ENCODE peak calls at places on chromosome 5, in eight cellular contexts. Z is Karpas-422; O is left lung; R is hepatocyte; H is effector memory CD4-positive, alpha-beta T cell; F is AG04450; S is stomach; B is SJSA1. P is an unnamed sample.

GRCh38 chr5:61055434-61056006 is 106.7 kb downstream of the SMIM15 start:
- DNase-seq in H (no peak), B (no peak), R (peak; percentile 57), Z (peak; percentile 73), F (no peak), S (no peak), O (no peak), P (no peak)

GRCh38 chr5:122089096-122089495 is 11.0 kb upstream of the LOX start:
- DNase-seq in R (no peak), B (no peak), Z (no peak), F (no peak), S (no peak), H (no peak), O (no peak), P (no peak)

GRCh38 chr5:150636391-150637244 is 3.8 kb upstream of the SYNPO start:
- DNase-seq in F (no peak), R (peak; percentile 71), O (no peak), B (peak; percentile 92), Z (no peak), H (no peak), S (peak; percentile 86), P (peak; percentile 73)

GRCh38 chr5:75656311-75657003 is 45.2 kb downstream of the ANKDD1B start:
- DNase-seq in O (no peak), F (no peak), R (no peak), Z (no peak), B (no peak), H (no peak), S (no peak), P (no peak)

GRCh38 chr5:949815-950560 is 57.3 kb downstream of the TRIP13 start:
- DNase-seq in S (no peak), B (peak; percentile 35), F (no peak), O (no peak), H (no peak), R (no peak), Z (no peak), P (no peak)

GRCh38 chr5:149301744-149302380 is 30.2 kb downstream of the AFAP1L1 start:
- DNase-seq in O (no peak), H (no peak), F (peak; percentile 8), Z (no peak), S (no peak), B (no peak), R (no peak), P (no peak)

GRCh38 chr5:108749130-108749861 is 1.6 kb downstream of the FER start:
- DNase-seq in O (no peak), S (no peak), R (peak; percentile 84), H (no peak), F (peak; percentile 42), B (no peak), Z (peak; percentile 51), P (peak; percentile 29)

GRCh38 chr5:54146906-54147305 is 163.5 kb downstream of the ARL15 start:
- DNase-seq in B (no peak), S (no peak), Z (no peak), H (no peak), O (no peak), F (no peak), R (no peak), P (no peak)

GRCh38 chr5:123090641-123091257 is 1.7 kb downstream of the PRDM6 start:
- DNase-seq in B (no peak), Z (no peak), O (peak; percentile 61), R (no peak), H (no peak), S (no peak), F (no peak), P (no peak)

GRCh38 chr5:112123060-112123459 is 296.0 kb downstream of the EPB41L4A start:
- DNase-seq in S (no peak), B (no peak), F (no peak), R (no peak), Z (no peak), H (no peak), O (no peak), P (no peak)

GRCh38 chr5:157734466-157734865 is 3.2 kb downstream of the THG1L start:
- DNase-seq in B (no peak), Z (no peak), O (no peak), S (no peak), R (peak; percentile 14), H (no peak), F (no peak), P (no peak)

GRCh38 chr5:77337716-77338115 is 127.2 kb downstream of the PDE8B start:
- DNase-seq in R (peak; percentile 57), B (no peak), Z (no peak), O (no peak), S (no peak), H (no peak), F (no peak), P (no peak)

GRCh38 chr5:24110019-24110615 is 534.7 kb downstream of the CDH10 start:
- DNase-seq in F (no peak), Z (peak; percentile 44), S (no peak), O (no peak), R (peak; percentile 18), H (no peak), B (no peak), P (no peak)

GRCh38 chr5:73450672-73451217 is 2.2 kb upstream of the FOXD1 start:
- DNase-seq in Z (no peak), B (no peak), F (no peak), S (no peak), R (no peak), H (no peak), O (no peak), P (no peak)

GRCh38 chr5:73233053-73233460 is 60.1 kb downstream of the TMEM174 start:
- DNase-seq in B (no peak), R (no peak), Z (no peak), H (no peak), F (no peak), S (no peak), O (no peak), P (no peak)

GRCh38 chr5:64612349-64612961 is 77.8 kb upstream of the SHISAL2B start:
- DNase-seq in F (peak; percentile 16), B (no peak), S (peak; percentile 27), R (peak; percentile 75), Z (peak; percentile 79), H (no peak), O (no peak), P (no peak)

DNA sequence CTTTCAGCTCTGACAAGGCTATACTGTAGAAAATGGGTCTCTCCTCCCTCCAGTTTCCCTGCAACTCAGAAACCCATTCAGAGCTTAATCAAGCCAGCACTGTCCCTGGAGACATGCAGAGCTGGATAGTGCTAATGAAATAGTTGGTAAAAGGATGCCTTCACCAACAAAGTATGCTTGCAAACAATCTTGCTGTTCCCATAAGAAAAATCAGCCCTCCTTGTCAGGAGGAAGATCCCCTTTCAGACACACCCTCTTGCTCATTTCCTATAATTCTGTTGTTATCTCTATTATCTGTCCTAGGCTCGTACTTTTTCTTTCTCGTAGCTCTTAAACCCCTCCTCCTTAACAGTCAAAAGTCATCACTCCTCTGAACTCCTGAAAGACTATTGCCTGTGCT is 9.9 kb upstream of the OSMR start:
- DNase-seq in S (no peak), O (no peak), H (no peak), Z (no peak), B (no peak), R (no peak), F (no peak), P (no peak)
- H3K27ac ChIP-seq in S (no peak overlapping the region), O (no peak overlapping the region), H (no peak overlapping the region), Z (no peak overlapping the region), B (no peak overlapping the region), R (no peak overlapping the region), F (no peak overlapping the region), P (no peak overlapping the region)

DNA sequence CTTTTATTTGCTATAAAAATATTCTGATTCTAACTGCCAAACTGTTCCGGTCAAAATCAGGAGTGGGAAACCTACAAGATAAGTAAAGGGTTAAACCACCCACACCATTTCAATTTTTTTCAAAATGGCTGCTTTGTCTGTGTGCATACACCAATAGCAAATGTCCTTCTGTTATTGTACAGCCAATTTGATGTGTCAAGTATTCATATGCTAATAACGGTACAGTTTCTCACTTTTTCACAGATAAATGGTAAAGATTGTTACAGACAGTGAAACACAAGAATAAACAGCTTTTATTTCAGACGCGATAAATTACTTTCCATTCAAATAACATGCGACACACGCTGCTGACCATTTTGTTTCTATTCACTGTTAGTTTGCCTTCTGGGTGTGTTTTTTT is 215.7 kb upstream of the TMEM161B start:
- DNase-seq in B (no peak), Z (no peak), F (no peak), H (no peak), R (no peak), S (no peak), O (no peak), P (no peak)
- H3K27ac ChIP-seq in B (no peak overlapping the region), Z (no peak overlapping the region), F (no peak overlapping the region), H (no peak overlapping the region), R (no peak overlapping the region), S (no peak overlapping the region), O (no peak overlapping the region), P (no peak overlapping the region)

DNA sequence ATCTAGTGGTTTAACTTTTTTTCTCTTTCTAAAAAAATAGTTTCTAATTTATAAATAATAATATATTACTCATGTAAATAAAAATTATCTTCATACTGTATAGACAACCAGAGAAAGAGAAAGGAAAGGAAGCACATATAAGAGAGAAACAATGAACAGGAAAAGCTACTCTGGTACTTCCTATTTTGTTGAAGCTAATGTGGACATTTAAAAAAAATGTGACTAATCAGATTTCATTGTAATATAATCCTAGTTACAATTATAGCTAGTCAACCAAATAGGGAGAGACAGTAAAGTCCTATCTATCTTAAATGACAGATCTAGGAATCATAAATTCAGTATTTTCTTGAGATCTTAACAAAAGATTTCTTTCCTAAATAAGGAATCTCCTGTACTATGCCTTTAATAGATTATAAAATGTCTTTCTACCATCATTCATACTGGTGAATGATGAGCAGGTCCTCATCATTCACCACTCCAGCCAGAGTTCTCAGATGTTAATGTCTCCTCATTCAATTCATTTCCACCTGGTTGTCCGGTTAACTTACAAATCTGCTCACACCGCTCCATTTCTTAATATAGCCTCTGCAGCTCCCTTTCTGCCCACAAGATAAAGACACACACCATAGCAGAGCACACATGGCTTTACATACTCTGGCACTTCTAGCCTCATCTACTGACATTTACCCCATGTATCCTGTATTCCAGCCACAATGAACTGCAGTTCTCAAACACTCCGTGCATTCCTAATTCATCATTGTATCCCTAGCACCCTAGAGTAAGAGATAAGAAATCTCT is 30.9 kb downstream of the ZFR start:
- DNase-seq in B (no peak), S (no peak), F (no peak), H (no peak), O (no peak), Z (no peak), R (no peak), P (no peak)
- H3K27ac ChIP-seq in B (no peak overlapping the region), S (no peak overlapping the region), F (no peak overlapping the region), H (no peak overlapping the region), O (no peak overlapping the region), Z (peak overlapping the region; percentile 43), R (no peak overlapping the region), P (no peak overlapping the region)

GRCh38 chr5:103565711-103566110 is 3.1 kb upstream of the NUDT12 start:
- DNase-seq in S (no peak), Z (no peak), F (no peak), R (no peak), H (no peak), B (no peak), O (no peak), P (no peak)

GRCh38 chr5:103562453-103563157 is at the start of gene NUDT12:
- DNase-seq in H (no peak), B (peak; percentile 82), F (peak; percentile 20), S (peak; percentile 60), R (peak; percentile 83), O (peak; percentile 85), Z (no peak), P (peak; percentile 72)

GRCh38 chr5:103560826-103561225 is 1.8 kb downstream of the NUDT12 start:
- DNase-seq in Z (no peak), B (no peak), F (no peak), H (no peak), O (no peak), R (no peak), S (no peak), P (no peak)

GRCh38 chr5:103562084-103562452 is 521 bp downstream of the NUDT12 start:
- DNase-seq in O (no peak), Z (no peak), R (peak; percentile 8), S (no peak), H (no peak), B (no peak), F (no peak), P (peak; percentile 42)

GRCh38 chr5:103561670-103562069 is 919 bp downstream of the NUDT12 start:
- DNase-seq in R (no peak), F (no peak), S (no peak), Z (no peak), O (no peak), B (no peak), H (no peak), P (no peak)
- H3K27ac ChIP-seq in R (peak overlapping the region; percentile 98), F (no peak overlapping the region), S (peak overlapping the region; percentile 92), Z (no peak overlapping the region), O (peak overlapping the region; percentile 84), B (peak overlapping the region; percentile 79), H (no peak overlapping the region), P (peak overlapping the region; percentile 85)

P was measured in colonic mucosa.